ENCODE peak calls at places on chromosomes 16 and 17, in ten cellular contexts. V is HS-5; S is NCI-H526; E is NCI-H2029; X is adrenal gland; G is CD8-positive, alpha-beta T cell; J is cardiac muscle cell; Q is heart right ventricle; K is activated CD4-positive, alpha-beta memory T cell treated with anti-CD3 and anti-CD28 coated beads for 36 hours; D is NCI-H460. U is an unnamed sample.

GRCh38 chr16:27402964-27403600 is 1.1 kb downstream of the IL21R start:
- DNase-seq in Q (no peak), S (no peak), D (no peak), X (no peak), K (peak), G (peak), V (no peak), E (no peak), J (no peak), U (no peak)

GRCh38 chr17:6608321-6608720 is 32.2 kb downstream of the KIAA0753 start:
- DNase-seq in K (no peak), E (no peak), X (no peak), Q (no peak), D (no peak), G (no peak), V (no peak), J (no peak), S (no peak), U (no peak)

GRCh38 chr17:10777131-10777805 is 26.6 kb downstream of the TMEM238L start:
- DNase-seq in S (no peak), D (no peak), X (no peak), V (no peak), E (no peak), G (no peak), J (no peak), Q (no peak), K (no peak), U (no peak)

GRCh38 chr17:38528101-38528500 is 77.7 kb downstream of the SRCIN1 start:
- DNase-seq in G (no peak), S (no peak), J (no peak), E (no peak), X (no peak), Q (no peak), K (no peak), V (no peak), D (no peak), U (no peak)

GRCh38 chr17:37312137-37312923 is 63.5 kb upstream of the C17orf78 start:
- DNase-seq in Q (no peak), S (no peak), E (no peak), D (no peak), K (no peak), X (no peak), V (no peak), J (no peak), G (no peak), U (no peak)

GRCh38 chr16:55009581-55009980 is 78.9 kb downstream of the IRX5 start:
- DNase-seq in J (no peak), V (no peak), Q (no peak), X (no peak), G (no peak), E (no peak), K (no peak), S (no peak), D (no peak), U (no peak)

GRCh38 chr16:79287424-79287917 is 313.1 kb downstream of the MAF start:
- DNase-seq in E (no peak), G (no peak), J (no peak), Q (peak), X (no peak), S (peak), K (no peak), V (no peak), D (no peak), U (no peak)

GRCh38 chr17:21214777-21215541 is 998 bp upstream of the TMEM11 start:
- DNase-seq in X (no peak), K (no peak), D (no peak), G (no peak), Q (peak), S (no peak), E (no peak), J (peak), V (no peak), U (no peak)

GRCh38 chr16:4687416-4687815 is 5.9 kb upstream of the NUDT16L1 start:
- DNase-seq in J (no peak), Q (no peak), V (no peak), D (no peak), G (no peak), S (no peak), X (no peak), K (no peak), E (no peak), U (no peak)

GRCh38 chr17:61150686-61151299 is 248.8 kb upstream of the TBX2 start:
- DNase-seq in E (no peak), K (no peak), J (peak), G (no peak), V (no peak), Q (no peak), D (no peak), X (no peak), S (no peak), U (no peak)

GRCh38 chr16:75306102-75306762 is 54.8 kb upstream of the BCAR1 start:
- DNase-seq in Q (no peak), S (no peak), J (no peak), E (no peak), D (peak), X (no peak), K (no peak), V (no peak), G (no peak), U (no peak)

GRCh38 chr16:69930117-69930776 is 20.9 kb upstream of the CLEC18A start:
- DNase-seq in J (peak), V (no peak), E (peak), K (peak), S (peak), D (peak), G (peak), X (peak), Q (peak), U (peak)

GRCh38 chr17:45019177-45019711 is 32.2 kb downstream of the DCAKD start:
- DNase-seq in S (peak), G (peak), K (peak), D (peak), X (peak), E (no peak), V (no peak), J (peak), Q (peak), U (no peak)

GRCh38 chr16:60907645-60908044 is 1128.6 kb downstream of the CDH8 start:
- DNase-seq in E (no peak), J (no peak), K (no peak), D (no peak), X (no peak), G (no peak), V (no peak), Q (no peak), S (peak), U (no peak)

GRCh38 chr16:75138636-75139035 is 9.7 kb upstream of the ZFP1 start:
- DNase-seq in S (no peak), X (no peak), Q (no peak), G (no peak), J (peak), K (peak), E (no peak), V (no peak), D (no peak), U (no peak)

GRCh38 chr17:80892019-80892855 is 99.4 kb upstream of the CHMP6 start:
- DNase-seq in S (no peak), V (peak), X (peak), G (peak), K (peak), Q (peak), D (peak), E (no peak), J (peak), U (no peak)

GRCh38 chr17:79749156-79749815 is 18.5 kb downstream of the ENPP7 start:
- DNase-seq in E (no peak), Q (no peak), D (no peak), K (no peak), G (no peak), X (no peak), J (peak), V (peak), S (peak), U (no peak)

GRCh38 chr16:3065742-3066439 is 451 bp downstream of the IL32 start:
- DNase-seq in G (peak), E (no peak), D (no peak), Q (no peak), K (peak), S (no peak), X (no peak), V (no peak), J (no peak), U (no peak)

GRCh38 chr17:10727192-10727591 is 2.6 kb downstream of the TMEM220 start:
- DNase-seq in X (no peak), E (no peak), V (no peak), S (no peak), D (no peak), J (no peak), K (peak), G (no peak), Q (no peak), U (no peak)

GRCh38 chr17:16013943-16014407 is 14.4 kb downstream of the TTC19 start:
- DNase-seq in J (peak), V (peak), E (no peak), S (peak), G (no peak), K (no peak), X (no peak), D (peak), Q (no peak), U (no peak)

GRCh38 chr17:28807925-28808641 is 34.5 kb downstream of the FAM222B start:
- DNase-seq in V (peak), X (peak), G (no peak), K (no peak), J (peak), S (peak), Q (no peak), D (peak), E (peak), U (no peak)

GRCh38 chr17:77740481-77740880 is 218.0 kb upstream of the TNRC6C start:
- DNase-seq in K (no peak), E (no peak), D (no peak), J (no peak), S (no peak), X (no peak), G (no peak), V (no peak), Q (no peak), U (peak)

GRCh38 chr16:85448557-85449194 is 164.4 kb upstream of the GSE1 start:
- DNase-seq in Q (no peak), G (peak), X (no peak), J (no peak), K (peak), V (no peak), E (peak), S (peak), D (no peak), U (no peak)